ENCODE peak calls at places on chromosomes 13 and 19, in four cellular contexts. One of them, this sample, is unnamed.

GRCh38 chr19:38224014-38224862 is at the start of gene DPF1:
- DNase-seq in fibroblast of lung: peak
- DNase-seq in stimulated activated CD8-positive, alpha-beta memory T cell treated with anti-CD3 and anti-CD28 coated beads, Interleukin-15, amount 100 ng/mL, for 4 hours: peak
- DNase-seq in SK-N-MC: no peak
- DNase-seq in this sample: peak

GRCh38 chr19:19444694-19445155 is 39.2 kb downstream of the GATAD2A start:
- DNase-seq in fibroblast of lung: peak
- DNase-seq in stimulated activated CD8-positive, alpha-beta memory T cell treated with anti-CD3 and anti-CD28 coated beads, Interleukin-15, amount 100 ng/mL, for 4 hours: no peak
- DNase-seq in SK-N-MC: no peak
- DNase-seq in this sample: no peak

GRCh38 chr13:113413178-113413897 is 40.0 kb downstream of the ADPRHL1 start:
- DNase-seq in fibroblast of lung: peak
- DNase-seq in stimulated activated CD8-positive, alpha-beta memory T cell treated with anti-CD3 and anti-CD28 coated beads, Interleukin-15, amount 100 ng/mL, for 4 hours: no peak
- DNase-seq in SK-N-MC: no peak
- DNase-seq in this sample: no peak

GRCh38 chr13:74306496-74306895 is 172.3 kb upstream of the KLF12 start:
- DNase-seq in fibroblast of lung: peak
- DNase-seq in stimulated activated CD8-positive, alpha-beta memory T cell treated with anti-CD3 and anti-CD28 coated beads, Interleukin-15, amount 100 ng/mL, for 4 hours: no peak
- DNase-seq in SK-N-MC: peak
- DNase-seq in this sample: peak

GRCh38 chr13:43356566-43356965 is 333.2 kb downstream of the DNAJC15 start:
- DNase-seq in fibroblast of lung: no peak
- DNase-seq in stimulated activated CD8-positive, alpha-beta memory T cell treated with anti-CD3 and anti-CD28 coated beads, Interleukin-15, amount 100 ng/mL, for 4 hours: no peak
- DNase-seq in SK-N-MC: no peak
- DNase-seq in this sample: peak

GRCh38 chr19:19213822-19214558 is 2.2 kb downstream of the NCAN start:
- DNase-seq in fibroblast of lung: no peak
- DNase-seq in stimulated activated CD8-positive, alpha-beta memory T cell treated with anti-CD3 and anti-CD28 coated beads, Interleukin-15, amount 100 ng/mL, for 4 hours: no peak
- DNase-seq in SK-N-MC: no peak
- DNase-seq in this sample: no peak

GRCh38 chr19:40693896-40694295 is 3.4 kb upstream of the NUMBL start:
- DNase-seq in fibroblast of lung: no peak
- DNase-seq in stimulated activated CD8-positive, alpha-beta memory T cell treated with anti-CD3 and anti-CD28 coated beads, Interleukin-15, amount 100 ng/mL, for 4 hours: no peak
- DNase-seq in SK-N-MC: no peak
- DNase-seq in this sample: no peak

GRCh38 chr19:39465956-39466747 is 14.5 kb upstream of the TIMM50 start:
- DNase-seq in fibroblast of lung: no peak
- DNase-seq in stimulated activated CD8-positive, alpha-beta memory T cell treated with anti-CD3 and anti-CD28 coated beads, Interleukin-15, amount 100 ng/mL, for 4 hours: no peak
- DNase-seq in SK-N-MC: no peak
- DNase-seq in this sample: no peak

GRCh38 chr19:29771708-29772415 is 39.9 kb upstream of the CCNE1 start:
- DNase-seq in fibroblast of lung: peak
- DNase-seq in stimulated activated CD8-positive, alpha-beta memory T cell treated with anti-CD3 and anti-CD28 coated beads, Interleukin-15, amount 100 ng/mL, for 4 hours: no peak
- DNase-seq in SK-N-MC: no peak
- DNase-seq in this sample: peak

GRCh38 chr13:91085127-91085526 is 262.4 kb upstream of the MIR17HG start:
- DNase-seq in fibroblast of lung: no peak
- DNase-seq in stimulated activated CD8-positive, alpha-beta memory T cell treated with anti-CD3 and anti-CD28 coated beads, Interleukin-15, amount 100 ng/mL, for 4 hours: no peak
- DNase-seq in SK-N-MC: no peak
- DNase-seq in this sample: no peak

GRCh38 chr13:49453465-49453864 is 9.4 kb downstream of the SETDB2 start:
- DNase-seq in fibroblast of lung: no peak
- DNase-seq in stimulated activated CD8-positive, alpha-beta memory T cell treated with anti-CD3 and anti-CD28 coated beads, Interleukin-15, amount 100 ng/mL, for 4 hours: no peak
- DNase-seq in SK-N-MC: no peak
- DNase-seq in this sample: no peak

GRCh38 chr13:111129465-111130110 is 14.5 kb downstream of the ARHGEF7 start:
- DNase-seq in fibroblast of lung: no peak
- DNase-seq in stimulated activated CD8-positive, alpha-beta memory T cell treated with anti-CD3 and anti-CD28 coated beads, Interleukin-15, amount 100 ng/mL, for 4 hours: no peak
- DNase-seq in SK-N-MC: no peak
- DNase-seq in this sample: no peak

This sample was measured in LHCN-M2.